ENCODE peak calls at places on chromosomes 3 and 15, in ten cellular contexts. F is stomach; J is astrocyte of the spinal cord; N is fibroblast of the aortic adventitia; Q is K562; D is CD8-positive, alpha-beta T cell; U is HFF-Myc; L is cardiac muscle cell; C is HepG2; O is tibial artery. M is an unnamed sample.

GRCh38 chr15:98530570-98530969 is 117.8 kb upstream of the IGF1R start:
- DNase-seq in O (no peak), L (no peak), N (no peak), C (no peak), F (no peak), J (no peak), Q (no peak), U (no peak), D (no peak), M (no peak)

GRCh38 chr3:8642001-8642400 is 2.6 kb downstream of the SSUH2 start:
- DNase-seq in O (no peak), N (no peak), D (no peak), U (no peak), Q (no peak), L (no peak), F (no peak), C (no peak), J (no peak), M (no peak)

GRCh38 chr3:17730318-17730967 is 12.0 kb downstream of the TBC1D5 start:
- DNase-seq in C (peak), L (peak), N (peak), D (no peak), J (peak), O (no peak), U (no peak), Q (peak), F (no peak), M (no peak)

GRCh38 chr15:63473007-63473748 is 31.2 kb upstream of the USP3 start:
- DNase-seq in Q (no peak), J (no peak), N (no peak), C (peak), F (no peak), L (no peak), D (no peak), U (no peak), O (no peak), M (no peak)

GRCh38 chr3:42224178-42224577 is 41.8 kb downstream of the CCK start:
- DNase-seq in C (no peak), L (no peak), F (no peak), O (no peak), J (no peak), N (no peak), U (no peak), Q (no peak), D (no peak), M (no peak)

GRCh38 chr3:148930785-148931184 is 60.6 kb upstream of the GYG1 start:
- DNase-seq in C (no peak), N (no peak), O (no peak), J (peak), U (no peak), L (no peak), Q (no peak), D (no peak), F (no peak), M (no peak)

GRCh38 chr3:146124141-146124801 is 36.7 kb downstream of the PLOD2 start:
- DNase-seq in J (no peak), O (no peak), F (no peak), Q (no peak), N (peak), D (no peak), U (no peak), L (peak), C (no peak), M (no peak)

GRCh38 chr3:98565237-98565643 is 28.2 kb downstream of the CPOX start:
- DNase-seq in J (no peak), C (no peak), O (no peak), L (no peak), D (no peak), F (no peak), N (no peak), Q (no peak), U (peak), M (no peak)

GRCh38 chr3:149245738-149246451 is 24.3 kb upstream of the CP start:
- DNase-seq in Q (no peak), U (no peak), J (peak), L (peak), F (no peak), O (no peak), D (no peak), N (peak), C (peak), M (no peak)

GRCh38 chr15:55297315-55297714 is 7.7 kb upstream of the RAB27A start:
- DNase-seq in L (no peak), F (no peak), C (no peak), D (no peak), J (no peak), O (no peak), Q (no peak), N (no peak), U (no peak), M (no peak)

GRCh38 chr15:60631620-60632019 is 152.7 kb upstream of the ICE2 start:
- DNase-seq in C (no peak), D (no peak), Q (no peak), F (no peak), J (no peak), U (no peak), L (no peak), N (no peak), O (no peak), M (no peak)

GRCh38 chr15:101127503-101128076 is 124.3 kb downstream of the CHSY1 start:
- DNase-seq in C (peak), J (peak), F (peak), D (no peak), O (peak), L (peak), Q (no peak), U (peak), N (peak), M (peak)

GRCh38 chr3:184766555-184767261 is 45.3 kb upstream of the VPS8 start:
- DNase-seq in N (peak), O (no peak), D (no peak), J (no peak), C (no peak), Q (peak), U (peak), F (no peak), L (no peak), M (no peak)

GRCh38 chr3:5057857-5058324 is 64.2 kb upstream of the ARL8B start:
- DNase-seq in L (peak), C (peak), D (peak), N (peak), F (peak), Q (peak), U (peak), O (peak), J (peak), M (peak)

GRCh38 chr3:13896473-13897154 is 16.7 kb upstream of the WNT7A start:
- DNase-seq in U (peak), C (peak), F (peak), D (no peak), Q (peak), O (peak), L (peak), N (peak), J (peak), M (no peak)

GRCh38 chr3:171654809-171655208 is 155.5 kb downstream of the PLD1 start:
- DNase-seq in D (no peak), N (peak), O (peak), L (peak), C (no peak), J (peak), F (no peak), Q (no peak), U (no peak), M (no peak)

GRCh38 chr3:194279106-194279505 is 72.0 kb downstream of the CPN2 start:
- DNase-seq in O (peak), D (no peak), F (no peak), U (no peak), J (no peak), N (no peak), L (no peak), Q (no peak), C (no peak), M (no peak)

GRCh38 chr15:76776969-76777368 is 128.2 kb downstream of the SCAPER start:
- DNase-seq in L (no peak), D (no peak), J (no peak), N (no peak), F (no peak), O (no peak), Q (no peak), C (no peak), U (no peak), M (no peak)

GRCh38 chr3:168864107-168865021 is 768.6 kb upstream of the GOLIM4 start:
- DNase-seq in Q (no peak), D (no peak), F (no peak), J (no peak), C (no peak), L (no peak), N (no peak), O (no peak), U (no peak), M (no peak)

GRCh38 chr3:83454353-83454752 is 1504.4 kb upstream of the CADM2 start:
- DNase-seq in C (no peak), D (no peak), U (no peak), L (no peak), F (no peak), N (no peak), J (no peak), Q (no peak), O (no peak), M (no peak)

GRCh38 chr3:50213383-50213782 is 8.3 kb downstream of the SLC38A3 start:
- DNase-seq in J (no peak), Q (no peak), C (no peak), U (no peak), N (no peak), L (no peak), O (no peak), D (no peak), F (peak), M (peak)

GRCh38 chr15:46091860-46092450 is 457.1 kb downstream of the SQOR start:
- DNase-seq in N (no peak), C (peak), J (peak), U (peak), D (no peak), O (no peak), F (no peak), L (peak), Q (peak), M (no peak)

DNA sequence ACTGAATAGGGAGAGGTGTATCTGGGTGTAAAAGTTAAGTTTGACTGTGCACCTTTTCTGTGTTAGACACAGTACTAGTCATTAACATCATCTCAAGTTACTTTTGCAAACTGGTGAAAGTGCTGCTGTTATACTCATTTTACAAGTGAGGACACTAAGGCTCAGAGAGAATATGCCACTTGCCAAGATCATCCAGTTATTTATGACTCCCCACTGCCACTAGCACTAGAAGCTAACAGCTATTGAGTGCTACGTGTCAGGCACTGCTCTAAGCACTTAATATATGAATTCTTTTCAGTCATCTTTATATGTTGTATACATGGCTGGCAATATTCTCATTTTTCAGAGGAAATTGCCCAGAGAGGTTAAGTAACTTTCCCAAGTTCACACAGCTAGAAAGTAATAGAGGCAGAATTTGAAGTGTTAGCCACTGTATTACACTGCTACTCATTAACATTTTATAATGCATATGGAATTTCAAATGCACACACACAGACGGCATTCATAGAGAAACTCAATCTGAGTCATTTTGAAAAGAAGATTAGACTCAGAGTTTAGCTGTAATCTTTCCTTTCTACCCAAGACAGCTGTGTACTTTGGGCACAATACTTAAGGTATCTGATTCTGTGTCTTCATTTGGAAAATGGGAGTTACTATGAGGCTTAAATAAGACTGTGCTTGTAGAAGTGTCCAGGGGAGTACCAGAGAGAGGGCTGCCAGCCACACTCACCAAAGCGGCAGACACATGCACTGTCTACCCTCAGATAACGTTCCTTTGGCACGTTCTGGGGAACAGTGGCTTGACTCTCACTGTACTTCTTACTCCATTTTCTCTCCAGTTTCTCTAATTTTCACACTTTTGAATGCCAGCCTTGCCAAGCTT is 1.3 kb upstream of the MASP1 start:
- DNase-seq in Q (no peak), U (no peak), L (peak), J (no peak), F (no peak), O (no peak), C (no peak), D (no peak), N (peak), M (no peak)
- H3K4me3 ChIP-seq in Q (no peak), U (peak), L (peak), J (no peak), F (no peak), O (no peak), C (no peak), D (no peak), N (no peak), M (no peak)

DNA sequence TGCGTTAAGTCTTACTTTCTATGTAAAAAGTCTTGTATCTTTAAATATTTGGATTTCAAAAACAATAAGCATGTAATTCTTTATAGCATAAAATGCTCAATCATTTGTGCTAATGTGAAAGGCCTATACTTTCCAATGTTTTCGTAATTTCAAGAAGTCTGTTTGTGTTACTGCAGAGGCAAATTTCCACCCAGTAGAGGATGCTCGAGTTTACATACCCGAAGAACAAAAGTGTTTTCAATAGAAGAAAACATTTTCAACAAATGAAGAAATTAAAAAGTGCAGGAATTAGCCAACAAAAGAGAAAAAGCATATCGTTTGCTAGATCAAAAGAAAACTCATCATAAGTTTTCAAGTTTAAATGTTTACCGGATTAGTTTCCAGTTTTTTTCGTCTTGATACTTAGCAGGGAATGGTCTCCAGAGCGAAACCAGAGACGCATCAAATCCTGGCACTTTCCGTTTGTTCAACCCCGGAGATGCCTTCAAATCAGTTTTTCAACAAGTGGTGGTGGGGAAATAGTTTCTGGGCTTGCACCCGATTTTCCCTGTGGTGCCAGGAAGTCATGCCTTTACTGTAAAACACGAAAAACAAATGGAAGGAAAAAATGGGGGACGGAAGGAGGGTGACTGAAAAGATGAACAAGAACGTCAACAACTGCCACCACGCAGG is 1.0 kb downstream of the CGGBP1 start:
- DNase-seq in F (no peak), U (no peak), N (peak), C (no peak), L (peak), O (peak), D (no peak), J (peak), Q (no peak), M (no peak)
- TF ChIP-seq CTCF in F (no peak), U (no peak), N (peak), C (no peak), L (peak), O (peak), D (peak), J (peak), Q (no peak), M (no peak)

GRCh38 chr3:87269723-87270122 is 6.7 kb downstream of the POU1F1 start:
- DNase-seq in Q (no peak), L (no peak), U (no peak), D (no peak), O (no peak), C (no peak), J (no peak), N (no peak), F (no peak), M (no peak)
- H3K4me3 ChIP-seq in Q (no peak), L (no peak), U (no peak), D (no peak), O (no peak), C (no peak), J (no peak), N (no peak), F (no peak), M (no peak)

GRCh38 chr15:62059108-62059817 is 984 bp downstream of the VPS13C start:
- DNase-seq in D (no peak), F (no peak), J (peak), N (peak), L (peak), C (no peak), Q (no peak), U (no peak), O (no peak), M (no peak)
- TF ChIP-seq CTCF in D (no peak), F (no peak), J (no peak), N (peak), L (no peak), C (no peak), Q (peak), U (no peak), O (no peak), M (no peak)

DNA sequence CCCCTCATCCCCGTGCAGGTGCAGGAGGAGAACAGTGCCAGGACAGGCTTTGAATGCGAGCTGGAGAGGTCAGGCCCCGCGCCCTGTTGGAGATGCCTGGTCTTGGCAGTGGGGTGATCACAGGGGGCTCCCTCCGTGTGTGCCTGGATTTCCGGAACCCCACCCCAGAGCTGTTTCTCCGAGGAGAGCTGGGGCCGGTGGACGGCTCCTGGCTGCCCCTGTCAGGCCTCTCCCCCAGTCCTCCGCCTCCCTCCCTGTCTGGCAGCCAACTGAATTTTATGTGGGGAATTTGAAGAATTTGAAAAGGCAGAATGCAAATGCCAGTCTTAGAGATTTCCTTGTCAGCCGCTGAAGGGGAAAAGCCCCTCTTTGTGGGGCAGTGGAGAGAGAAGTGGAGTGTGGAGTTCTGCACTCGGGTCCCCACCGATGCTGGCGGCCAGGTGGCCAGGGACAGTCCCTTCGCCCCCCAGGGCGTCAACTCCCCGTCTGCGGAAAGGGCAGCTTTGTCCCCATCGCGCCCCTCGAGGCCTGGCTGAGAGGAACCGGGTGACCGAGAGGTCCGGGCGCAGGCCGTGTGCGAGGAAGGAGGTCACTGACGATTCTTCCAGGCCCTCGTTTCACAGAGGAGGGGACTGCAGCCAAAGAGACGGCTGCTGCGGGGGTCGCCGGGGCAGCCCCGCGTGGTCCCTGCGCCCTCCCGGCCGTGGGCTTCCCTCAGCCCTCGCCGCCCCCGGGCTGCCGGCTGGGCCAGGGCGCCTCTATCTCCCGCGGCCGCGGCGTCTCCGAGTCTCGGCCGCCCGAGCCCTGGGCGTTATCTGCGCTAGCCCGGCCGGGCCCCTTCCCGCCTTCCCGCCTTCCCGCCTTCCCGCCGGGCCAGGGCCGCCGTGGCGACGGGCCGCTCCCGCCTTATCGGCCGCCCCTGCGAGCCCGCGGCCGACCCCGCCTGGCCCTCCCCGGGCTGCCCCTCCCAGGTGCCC is 56.0 kb upstream of the LCTL start:
- DNase-seq in U (no peak), J (no peak), D (no peak), C (no peak), N (peak), F (no peak), L (peak), Q (peak), O (no peak), M (no peak)
- H3K4me3 ChIP-seq in U (no peak), J (no peak), D (no peak), C (no peak), N (no peak), F (peak), L (no peak), Q (no peak), O (peak), M (no peak)

DNA sequence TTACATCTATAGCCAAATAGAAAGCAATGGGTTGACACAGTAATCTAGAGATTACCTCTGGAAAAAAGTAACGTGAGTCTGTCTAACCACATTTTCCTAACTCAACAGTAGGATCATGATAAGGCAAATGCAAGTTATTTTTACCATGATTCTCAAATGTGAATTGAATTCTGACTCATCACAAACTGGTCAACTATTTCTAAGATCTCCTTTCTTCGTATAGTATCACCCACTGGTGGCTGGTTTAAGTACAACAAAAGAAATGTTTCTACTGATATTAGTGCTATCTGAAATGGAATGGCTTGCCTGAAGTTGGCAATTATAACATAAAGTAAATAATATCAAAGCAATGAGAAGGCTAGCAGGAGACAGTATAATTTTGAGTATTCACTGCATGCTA is 102.2 kb downstream of the ABI3BP start:
- DNase-seq in Q (no peak), O (no peak), F (no peak), J (peak), L (peak), C (no peak), N (peak), U (no peak), D (no peak), M (no peak)
- TF ChIP-seq CTCF in Q (peak), O (no peak), F (no peak), J (peak), L (peak), C (no peak), N (peak), U (no peak), D (no peak), M (no peak)

M was measured in dorsolateral prefrontal cortex.